ENCODE peak calls at places on chromosomes 5 and 9, in six cellular contexts. One of them, this sample, is unnamed.

GRCh38 chr5:106822851-106823250 is 847.9 kb downstream of the EFNA5 start:
- ATAC-seq in K562: no peak
- ATAC-seq in GM12878: no peak
- ATAC-seq in HepG2: no peak
- ATAC-seq in upper lobe of left lung: no peak
- ATAC-seq in A549: no peak
- ATAC-seq in this sample: no peak

GRCh38 chr9:5532790-5533189 is 22.5 kb downstream of the PDCD1LG2 start:
- ATAC-seq in upper lobe of left lung: no peak
- ATAC-seq in K562: no peak
- ATAC-seq in GM12878: no peak
- ATAC-seq in A549: no peak
- ATAC-seq in HepG2: no peak
- ATAC-seq in this sample: no peak

GRCh38 chr5:181163487-181164075 is 16.2 kb downstream of the OR2V2 start:
- ATAC-seq in GM12878: no peak
- ATAC-seq in upper lobe of left lung: no peak
- ATAC-seq in K562: peak
- ATAC-seq in A549: peak
- ATAC-seq in HepG2: no peak
- ATAC-seq in this sample: no peak

GRCh38 chr9:87498046-87498815 is 564 bp downstream of the DAPK1 start:
- ATAC-seq in K562: peak
- ATAC-seq in upper lobe of left lung: peak
- ATAC-seq in GM12878: peak
- ATAC-seq in HepG2: peak
- ATAC-seq in A549: peak
- ATAC-seq in this sample: peak

GRCh38 chr5:6446626-6447309 is 1.9 kb upstream of the UBE2QL1 start:
- ATAC-seq in GM12878: no peak
- ATAC-seq in A549: no peak
- ATAC-seq in upper lobe of left lung: no peak
- ATAC-seq in HepG2: no peak
- ATAC-seq in K562: peak
- ATAC-seq in this sample: no peak

GRCh38 chr9:34547960-34548603 is 25.3 kb upstream of the ENHO start:
- ATAC-seq in upper lobe of left lung: peak
- ATAC-seq in K562: peak
- ATAC-seq in HepG2: peak
- ATAC-seq in A549: peak
- ATAC-seq in GM12878: peak
- ATAC-seq in this sample: peak

GRCh38 chr9:76987594-76988200 is 31.8 kb upstream of the FOXB2 start:
- ATAC-seq in GM12878: peak
- ATAC-seq in K562: peak
- ATAC-seq in upper lobe of left lung: no peak
- ATAC-seq in HepG2: peak
- ATAC-seq in A549: peak
- ATAC-seq in this sample: no peak

GRCh38 chr9:78031271-78031825 is at the start of gene GNAQ:
- ATAC-seq in HepG2: peak
- ATAC-seq in A549: peak
- ATAC-seq in K562: no peak
- ATAC-seq in upper lobe of left lung: no peak
- ATAC-seq in GM12878: no peak
- ATAC-seq in this sample: peak

GRCh38 chr5:177296581-177296980 is 6.9 kb downstream of the RAB24 start:
- ATAC-seq in upper lobe of left lung: no peak
- ATAC-seq in K562: no peak
- ATAC-seq in GM12878: no peak
- ATAC-seq in A549: no peak
- ATAC-seq in HepG2: no peak
- ATAC-seq in this sample: no peak

GRCh38 chr5:159330131-159330530 is at the start of gene IL12B:
- ATAC-seq in A549: no peak
- ATAC-seq in upper lobe of left lung: no peak
- ATAC-seq in K562: no peak
- ATAC-seq in GM12878: no peak
- ATAC-seq in HepG2: no peak
- ATAC-seq in this sample: no peak

GRCh38 chr5:176700239-176700847 is 53.1 kb downstream of the TSPAN17 start:
- ATAC-seq in GM12878: peak
- ATAC-seq in HepG2: peak
- ATAC-seq in upper lobe of left lung: no peak
- ATAC-seq in K562: peak
- ATAC-seq in A549: no peak
- ATAC-seq in this sample: no peak

GRCh38 chr9:14343948-14344547 is 30.1 kb upstream of the NFIB start:
- ATAC-seq in upper lobe of left lung: no peak
- ATAC-seq in HepG2: no peak
- ATAC-seq in GM12878: no peak
- ATAC-seq in K562: no peak
- ATAC-seq in A549: no peak
- ATAC-seq in this sample: no peak

GRCh38 chr5:148314187-148314586 is 2.0 kb downstream of the SPINK7 start:
- ATAC-seq in A549: peak
- ATAC-seq in HepG2: no peak
- ATAC-seq in K562: peak
- ATAC-seq in upper lobe of left lung: no peak
- ATAC-seq in GM12878: no peak
- ATAC-seq in this sample: no peak

GRCh38 chr5:44536650-44537260 is 147.5 kb upstream of the FGF10 start:
- ATAC-seq in upper lobe of left lung: no peak
- ATAC-seq in GM12878: peak
- ATAC-seq in HepG2: peak
- ATAC-seq in A549: no peak
- ATAC-seq in K562: no peak
- ATAC-seq in this sample: no peak

GRCh38 chr5:120614512-120614911 is 150.4 kb downstream of the PRR16 start:
- ATAC-seq in HepG2: no peak
- ATAC-seq in A549: no peak
- ATAC-seq in GM12878: no peak
- ATAC-seq in K562: no peak
- ATAC-seq in upper lobe of left lung: no peak
- ATAC-seq in this sample: no peak

GRCh38 chr9:129987941-129988340 is 55.0 kb downstream of the FNBP1 start:
- ATAC-seq in A549: no peak
- ATAC-seq in K562: no peak
- ATAC-seq in HepG2: no peak
- ATAC-seq in upper lobe of left lung: no peak
- ATAC-seq in GM12878: peak
- ATAC-seq in this sample: no peak

GRCh38 chr5:176817864-176818377 is 7.6 kb downstream of the UNC5A start:
- ATAC-seq in K562: peak
- ATAC-seq in upper lobe of left lung: no peak
- ATAC-seq in HepG2: peak
- ATAC-seq in GM12878: peak
- ATAC-seq in A549: peak
- ATAC-seq in this sample: peak

GRCh38 chr9:83630938-83631457 is 8.1 kb downstream of the IDNK start:
- ATAC-seq in upper lobe of left lung: no peak
- ATAC-seq in HepG2: no peak
- ATAC-seq in GM12878: no peak
- ATAC-seq in K562: peak
- ATAC-seq in A549: no peak
- ATAC-seq in this sample: no peak

GRCh38 chr9:1354066-1354465 is 303.9 kb downstream of the DMRT2 start:
- ATAC-seq in A549: no peak
- ATAC-seq in K562: no peak
- ATAC-seq in GM12878: no peak
- ATAC-seq in upper lobe of left lung: no peak
- ATAC-seq in HepG2: no peak
- ATAC-seq in this sample: no peak

GRCh38 chr9:28882528-28882927 is 1309.2 kb upstream of the C9orf72 start:
- ATAC-seq in K562: no peak
- ATAC-seq in GM12878: no peak
- ATAC-seq in A549: no peak
- ATAC-seq in HepG2: no peak
- ATAC-seq in upper lobe of left lung: no peak
- ATAC-seq in this sample: no peak

GRCh38 chr9:36903541-36904435 is 130.3 kb downstream of the PAX5 start:
- ATAC-seq in HepG2: no peak
- ATAC-seq in upper lobe of left lung: no peak
- ATAC-seq in GM12878: peak
- ATAC-seq in A549: peak
- ATAC-seq in K562: peak
- ATAC-seq in this sample: no peak

GRCh38 chr5:150044712-150045111 is 41.6 kb downstream of the CSF1R start:
- ATAC-seq in upper lobe of left lung: no peak
- ATAC-seq in A549: no peak
- ATAC-seq in K562: no peak
- ATAC-seq in GM12878: no peak
- ATAC-seq in HepG2: no peak
- ATAC-seq in this sample: no peak

GRCh38 chr5:138596105-138596987 is 21.1 kb upstream of the HSPA9 start:
- ATAC-seq in upper lobe of left lung: no peak
- ATAC-seq in GM12878: no peak
- ATAC-seq in HepG2: no peak
- ATAC-seq in A549: no peak
- ATAC-seq in K562: no peak
- ATAC-seq in this sample: no peak

GRCh38 chr9:113916931-113917330 is 40.8 kb downstream of the ZNF618 start:
- ATAC-seq in HepG2: no peak
- ATAC-seq in GM12878: no peak
- ATAC-seq in upper lobe of left lung: no peak
- ATAC-seq in K562: no peak
- ATAC-seq in A549: no peak
- ATAC-seq in this sample: no peak

GRCh38 chr5:52734557-52734956 is 53.2 kb upstream of the ITGA1 start:
- ATAC-seq in HepG2: no peak
- ATAC-seq in K562: no peak
- ATAC-seq in A549: no peak
- ATAC-seq in GM12878: no peak
- ATAC-seq in upper lobe of left lung: no peak
- ATAC-seq in this sample: no peak
- TF ChIP-seq EP300 in HepG2: no peak
- TF ChIP-seq EP300 in K562: no peak
- TF ChIP-seq EP300 in A549: no peak
- TF ChIP-seq EP300 in GM12878: no peak
- TF ChIP-seq EP300 in upper lobe of left lung: no peak
- TF ChIP-seq EP300 in this sample: no peak

GRCh38 chr9:30235564-30235963 is 2148.9 kb upstream of the ACO1 start:
- ATAC-seq in HepG2: no peak
- ATAC-seq in GM12878: no peak
- ATAC-seq in A549: no peak
- ATAC-seq in upper lobe of left lung: no peak
- ATAC-seq in K562: no peak
- ATAC-seq in this sample: no peak

GRCh38 chr9:30235068-30235467 is 2149.4 kb upstream of the ACO1 start:
- ATAC-seq in GM12878: no peak
- ATAC-seq in A549: no peak
- ATAC-seq in upper lobe of left lung: no peak
- ATAC-seq in K562: no peak
- ATAC-seq in HepG2: no peak
- ATAC-seq in this sample: no peak

GRCh38 chr9:30243467-30243866 is 2141.0 kb upstream of the ACO1 start:
- ATAC-seq in K562: no peak
- ATAC-seq in HepG2: no peak
- ATAC-seq in A549: no peak
- ATAC-seq in upper lobe of left lung: no peak
- ATAC-seq in GM12878: no peak
- ATAC-seq in this sample: no peak

GRCh38 chr9:30239875-30240274 is 2144.6 kb upstream of the ACO1 start:
- ATAC-seq in HepG2: no peak
- ATAC-seq in upper lobe of left lung: no peak
- ATAC-seq in GM12878: no peak
- ATAC-seq in K562: no peak
- ATAC-seq in A549: no peak
- ATAC-seq in this sample: no peak
- TF ChIP-seq EP300 in HepG2: no peak
- TF ChIP-seq EP300 in upper lobe of left lung: no peak
- TF ChIP-seq EP300 in GM12878: no peak
- TF ChIP-seq EP300 in K562: no peak
- TF ChIP-seq EP300 in A549: no peak
- TF ChIP-seq EP300 in this sample: no peak

DNA sequence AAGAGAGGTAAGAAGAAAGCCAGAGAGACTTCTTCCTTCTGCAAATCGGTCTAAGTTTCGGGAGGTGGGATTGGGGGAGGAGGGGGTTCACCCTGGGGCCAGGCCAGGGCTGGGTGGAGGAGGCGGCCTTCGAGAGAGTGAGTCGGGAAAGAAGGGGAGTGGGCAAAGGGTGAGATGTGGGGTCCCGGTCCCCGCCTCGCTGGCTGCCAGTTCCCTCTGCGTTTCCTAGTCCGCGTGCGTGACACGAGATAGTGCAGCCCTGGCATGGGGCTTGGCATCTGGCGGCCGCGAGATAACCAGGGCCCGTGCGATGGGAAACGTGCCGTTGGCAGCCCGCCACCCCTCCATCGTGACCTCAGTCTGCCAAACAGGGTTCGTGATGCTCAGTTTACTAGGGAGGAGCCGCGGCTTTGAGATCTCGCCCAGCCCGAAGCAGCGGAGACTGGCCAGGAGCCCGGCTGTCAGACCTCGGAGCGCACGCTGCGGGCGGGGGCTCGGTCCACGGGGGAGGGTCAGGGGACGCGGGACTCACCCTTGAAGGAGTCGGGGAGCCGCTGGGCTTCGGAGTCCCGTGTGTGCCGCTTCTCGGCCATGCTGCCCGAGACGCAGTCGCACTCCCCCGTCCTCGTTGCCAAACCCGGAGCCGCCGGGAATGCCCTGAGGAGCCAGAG is at the start of gene STOM:
- ATAC-seq in upper lobe of left lung: peak
- ATAC-seq in HepG2: peak
- ATAC-seq in K562: peak
- ATAC-seq in GM12878: peak
- ATAC-seq in A549: peak
- ATAC-seq in this sample: peak
- TF ChIP-seq EP300 in upper lobe of left lung: no peak
- TF ChIP-seq EP300 in HepG2: no peak
- TF ChIP-seq EP300 in K562: no peak
- TF ChIP-seq EP300 in GM12878: no peak
- TF ChIP-seq EP300 in A549: no peak
- TF ChIP-seq EP300 in this sample: no peak

GRCh38 chr9:16321461-16322119 is 548.9 kb downstream of the BNC2 start:
- ATAC-seq in A549: no peak
- ATAC-seq in K562: no peak
- ATAC-seq in upper lobe of left lung: no peak
- ATAC-seq in GM12878: no peak
- ATAC-seq in HepG2: no peak
- ATAC-seq in this sample: peak
- TF ChIP-seq EP300 in A549: no peak
- TF ChIP-seq EP300 in K562: no peak
- TF ChIP-seq EP300 in upper lobe of left lung: no peak
- TF ChIP-seq EP300 in GM12878: no peak
- TF ChIP-seq EP300 in HepG2: no peak
- TF ChIP-seq EP300 in this sample: no peak

GRCh38 chr5:169576181-169576598 is 7.4 kb upstream of the SPDL1 start:
- ATAC-seq in A549: peak
- ATAC-seq in upper lobe of left lung: no peak
- ATAC-seq in GM12878: peak
- ATAC-seq in HepG2: no peak
- ATAC-seq in K562: no peak
- ATAC-seq in this sample: peak
- TF ChIP-seq EP300 in A549: no peak
- TF ChIP-seq EP300 in upper lobe of left lung: no peak
- TF ChIP-seq EP300 in GM12878: no peak
- TF ChIP-seq EP300 in HepG2: no peak
- TF ChIP-seq EP300 in K562: no peak
- TF ChIP-seq EP300 in this sample: no peak